ENCODE peak calls at places on chromosomes 4 and X, in six cellular contexts. One of them, this sample, is unnamed.

GRCh38 chrX:132092439-132093065 is 35.3 kb downstream of the FRMD7 start:
- DNase-seq in activated naive CD4-positive, alpha-beta T cell: no peak
- DNase-seq in nephron progenitor cell: peak
- DNase-seq in H4: peak
- DNase-seq in IMR-90: peak
- DNase-seq in T-cell: peak
- DNase-seq in this sample: no peak

GRCh38 chr4:145061325-145061920 is 36.6 kb downstream of the ANAPC10 start:
- DNase-seq in H4: peak
- DNase-seq in T-cell: no peak
- DNase-seq in activated naive CD4-positive, alpha-beta T cell: no peak
- DNase-seq in nephron progenitor cell: no peak
- DNase-seq in IMR-90: peak
- DNase-seq in this sample: no peak

GRCh38 chr4:6694177-6694901 is 661 bp downstream of the S100P start:
- DNase-seq in nephron progenitor cell: no peak
- DNase-seq in activated naive CD4-positive, alpha-beta T cell: no peak
- DNase-seq in T-cell: no peak
- DNase-seq in IMR-90: no peak
- DNase-seq in H4: no peak
- DNase-seq in this sample: no peak

GRCh38 chr4:122992111-122992510 is 69.7 kb upstream of the NUDT6 start:
- DNase-seq in activated naive CD4-positive, alpha-beta T cell: no peak
- DNase-seq in IMR-90: no peak
- DNase-seq in nephron progenitor cell: no peak
- DNase-seq in H4: no peak
- DNase-seq in T-cell: no peak
- DNase-seq in this sample: no peak

GRCh38 chr4:36244257-36245084 is at the start of gene ARAP2:
- DNase-seq in IMR-90: peak
- DNase-seq in activated naive CD4-positive, alpha-beta T cell: peak
- DNase-seq in T-cell: peak
- DNase-seq in H4: peak
- DNase-seq in nephron progenitor cell: peak
- DNase-seq in this sample: peak

GRCh38 chr4:2935762-2936743 is 27.2 kb downstream of the NOP14 start:
- DNase-seq in T-cell: peak
- DNase-seq in activated naive CD4-positive, alpha-beta T cell: no peak
- DNase-seq in IMR-90: no peak
- DNase-seq in nephron progenitor cell: no peak
- DNase-seq in H4: no peak
- DNase-seq in this sample: peak

GRCh38 chr4:7086384-7086783 is 18.5 kb upstream of the GRPEL1 start:
- DNase-seq in IMR-90: no peak
- DNase-seq in nephron progenitor cell: no peak
- DNase-seq in activated naive CD4-positive, alpha-beta T cell: no peak
- DNase-seq in H4: no peak
- DNase-seq in T-cell: no peak
- DNase-seq in this sample: no peak

GRCh38 chrX:51742586-51742985 is 656 bp upstream of the GSPT2 start:
- DNase-seq in T-cell: no peak
- DNase-seq in IMR-90: no peak
- DNase-seq in nephron progenitor cell: no peak
- DNase-seq in activated naive CD4-positive, alpha-beta T cell: no peak
- DNase-seq in H4: no peak
- DNase-seq in this sample: no peak

GRCh38 chr4:153241970-153242847 is 38.0 kb downstream of the TRIM2 start:
- DNase-seq in H4: peak
- DNase-seq in nephron progenitor cell: no peak
- DNase-seq in activated naive CD4-positive, alpha-beta T cell: no peak
- DNase-seq in IMR-90: peak
- DNase-seq in T-cell: no peak
- DNase-seq in this sample: no peak

GRCh38 chrX:9595131-9595530 is 130.3 kb downstream of the TBL1X start:
- DNase-seq in IMR-90: peak
- DNase-seq in H4: peak
- DNase-seq in T-cell: no peak
- DNase-seq in activated naive CD4-positive, alpha-beta T cell: no peak
- DNase-seq in nephron progenitor cell: no peak
- DNase-seq in this sample: no peak

GRCh38 chr4:81627617-81628016 is 155.9 kb upstream of the RASGEF1B start:
- DNase-seq in nephron progenitor cell: no peak
- DNase-seq in H4: no peak
- DNase-seq in T-cell: no peak
- DNase-seq in IMR-90: no peak
- DNase-seq in activated naive CD4-positive, alpha-beta T cell: no peak
- DNase-seq in this sample: no peak

GRCh38 chrX:40172169-40172979 is 74.6 kb upstream of the BCOR start:
- DNase-seq in IMR-90: peak
- DNase-seq in H4: no peak
- DNase-seq in activated naive CD4-positive, alpha-beta T cell: no peak
- DNase-seq in nephron progenitor cell: peak
- DNase-seq in T-cell: no peak
- DNase-seq in this sample: peak